ENCODE peak calls at places on chromosomes 6 and 20, in four cellular contexts. H is iPS DF 6.9; N is CD8-positive, alpha-beta T cell; Y is tibial nerve. R is an unnamed sample.

GRCh38 chr6:145138469-145139185 is 596.7 kb downstream of the EPM2A start:
- DNase-seq in H (no peak), N (no peak), Y (no peak), R (no peak)

GRCh38 chr20:21981607-21982344 is 276.3 kb downstream of the PAX1 start:
- DNase-seq in H (no peak), N (no peak), Y (no peak), R (no peak)

GRCh38 chr20:25468126-25469075 is 60.9 kb downstream of the GINS1 start:
- DNase-seq in H (no peak), N (no peak), Y (no peak), R (no peak)

GRCh38 chr6:56490994-56491393 is 151.7 kb downstream of the DST start:
- DNase-seq in H (no peak), N (no peak), Y (no peak), R (no peak)

GRCh38 chr6:1662532-1662931 is 52.8 kb downstream of the FOXC1 start:
- DNase-seq in H (no peak), N (no peak), Y (no peak), R (no peak)

GRCh38 chr6:121844898-121845297 is 409.5 kb downstream of the GJA1 start:
- DNase-seq in H (no peak), N (no peak), Y (no peak), R (no peak)

GRCh38 chr6:43687437-43688347 is at the start of gene MRPS18A:
- DNase-seq in H (no peak), N (peak), Y (peak), R (peak)

GRCh38 chr6:102812242-102812641 is 1418.7 kb downstream of the GRIK2 start:
- DNase-seq in H (no peak), N (no peak), Y (no peak), R (no peak)

GRCh38 chr20:46557231-46557956 is 6.9 kb upstream of the OCSTAMP start:
- DNase-seq in H (no peak), N (no peak), Y (no peak), R (no peak)

DNA sequence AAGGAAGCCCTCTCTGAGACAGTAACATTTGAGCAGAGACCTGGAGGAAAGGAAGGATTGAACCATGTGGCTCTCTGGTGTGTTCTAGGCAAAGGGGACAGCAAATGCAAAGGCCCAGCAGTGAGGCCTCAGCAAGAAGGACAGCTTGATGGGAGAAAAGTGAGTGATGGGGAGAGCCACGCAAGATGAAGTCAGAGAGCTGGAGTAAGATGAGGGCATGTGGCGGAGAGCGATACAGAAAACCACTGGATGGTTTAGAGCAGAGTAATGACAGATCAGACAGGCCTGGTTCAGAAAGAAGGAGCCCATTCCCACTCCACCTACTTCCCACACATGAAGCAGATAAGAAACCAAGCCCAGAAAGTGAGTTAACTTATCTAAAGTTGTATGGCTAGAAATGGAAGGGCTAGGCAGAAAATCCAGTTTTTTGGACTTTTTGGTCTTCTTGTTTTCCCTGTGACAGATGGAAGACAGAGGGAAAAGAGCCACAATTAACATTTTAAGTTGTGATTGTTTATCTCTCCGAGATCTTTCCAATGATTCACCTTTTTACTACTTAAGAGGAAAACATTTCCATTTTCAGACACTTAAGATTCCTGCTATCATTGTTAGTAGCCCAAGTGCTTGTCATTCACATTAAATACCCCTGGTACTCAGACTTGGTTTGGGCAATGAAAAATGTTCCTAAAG is 723 bp upstream of the SNPH start:
- DNase-seq in H (no peak), N (no peak), Y (no peak), R (no peak)
- H3K27ac ChIP-seq in H (no peak), N (peak), Y (no peak), R (no peak)

DNA sequence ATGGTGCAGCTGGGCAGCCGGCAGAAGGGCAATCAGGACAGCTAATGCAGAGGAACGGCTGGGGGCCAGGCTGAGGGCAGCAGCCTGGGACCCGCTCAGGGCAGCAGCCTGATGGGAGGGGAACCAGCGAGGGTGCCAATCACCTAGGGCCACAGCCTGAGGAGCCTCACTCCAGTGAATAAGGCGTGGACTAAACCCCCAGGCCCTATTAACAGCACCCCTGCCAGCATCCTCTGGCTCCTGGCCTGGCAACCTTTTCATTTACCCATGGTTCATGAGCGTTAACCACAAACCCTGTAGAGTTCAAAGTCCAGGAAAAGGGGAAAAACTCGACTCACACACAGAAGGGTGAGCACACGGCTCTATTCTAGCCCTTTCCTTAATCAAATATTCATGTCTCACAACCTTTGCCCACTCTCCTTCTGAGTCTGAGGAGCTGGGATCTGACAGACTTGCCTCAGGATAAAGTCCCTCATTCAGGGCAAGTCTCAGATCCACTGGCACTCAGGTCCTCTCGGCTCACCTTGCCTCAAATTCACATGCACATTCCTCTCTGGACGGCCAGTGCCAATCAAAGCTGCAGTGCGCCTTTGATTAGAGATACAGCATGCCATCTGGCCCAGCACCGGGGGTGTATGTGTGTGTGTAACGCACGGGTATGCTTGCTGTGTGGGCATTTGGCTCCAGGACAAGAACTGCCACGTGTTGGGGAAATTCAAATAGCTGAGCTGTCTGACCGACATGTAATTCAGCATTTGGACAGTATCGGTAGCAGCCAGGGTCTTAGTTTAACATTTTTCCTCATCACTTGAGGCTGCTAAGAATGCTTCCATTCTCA is 86.9 kb upstream of the TRAF3IP2 start:
- DNase-seq in H (no peak), N (no peak), Y (no peak), R (no peak)
- H3K27ac ChIP-seq in H (no peak), N (no peak), Y (no peak), R (no peak)

GRCh38 chr6:27141013-27141412 is 106.5 kb upstream of the PRSS16 start:
- DNase-seq in H (no peak), N (no peak), Y (no peak), R (no peak)
- H3K27ac ChIP-seq in H (no peak), N (no peak), Y (no peak), R (no peak)

DNA sequence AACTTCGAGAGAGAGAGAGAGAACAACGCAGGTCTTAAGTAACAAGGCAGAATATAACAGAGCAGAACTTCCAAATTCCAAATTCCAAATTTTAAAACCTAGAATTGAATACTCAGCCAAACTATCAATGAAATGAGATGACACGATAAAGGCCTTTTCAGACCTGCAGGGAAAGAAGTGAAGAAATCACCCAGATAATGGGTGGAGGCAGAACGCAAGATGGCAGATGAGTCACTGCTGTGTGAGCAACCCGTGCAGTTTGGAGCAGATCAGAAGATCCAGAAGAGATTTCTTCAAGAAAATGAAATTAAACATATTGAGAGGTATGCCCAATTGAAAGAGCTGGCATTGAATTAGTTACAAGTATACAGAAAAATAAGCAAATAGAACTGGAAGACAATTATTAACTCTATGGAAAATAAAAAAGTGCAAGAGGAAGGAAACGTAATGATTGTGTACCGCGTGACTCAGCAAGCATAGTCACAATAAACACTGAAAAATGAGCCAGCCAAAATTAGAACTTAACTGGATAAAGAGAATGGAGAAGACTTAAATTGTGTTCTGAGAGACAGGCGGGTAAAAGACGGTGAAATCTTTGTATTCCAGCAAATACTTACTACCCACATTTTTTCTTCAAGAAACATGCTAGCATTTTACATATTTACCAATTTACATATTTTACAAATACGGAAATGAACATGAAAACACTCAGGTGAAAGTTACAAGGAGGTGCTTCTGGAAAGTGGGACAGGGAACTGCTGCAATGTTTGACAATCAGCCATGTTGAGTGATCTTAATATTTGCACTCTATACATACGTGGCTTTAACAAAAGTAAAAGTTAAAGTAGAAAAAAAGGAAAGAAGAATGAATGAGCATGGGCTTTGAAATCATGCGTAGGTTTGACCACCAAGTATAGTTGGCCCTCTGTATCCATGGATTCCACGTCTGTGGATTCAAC is 87.9 kb upstream of the CDYL start:
- DNase-seq in H (no peak), N (no peak), Y (no peak), R (no peak)
- H3K27ac ChIP-seq in H (no peak), N (no peak), Y (no peak), R (no peak)

GRCh38 chr20:3728354-3728753 is 4.1 kb upstream of the HSPA12B start:
- DNase-seq in H (no peak), N (no peak), Y (no peak), R (no peak)

GRCh38 chr20:3729811-3730550 is 2.5 kb upstream of the HSPA12B start:
- DNase-seq in H (no peak), N (no peak), Y (no peak), R (no peak)

GRCh38 chr20:3730803-3731370 is 1.6 kb upstream of the HSPA12B start:
- DNase-seq in H (no peak), N (no peak), Y (no peak), R (no peak)

GRCh38 chr20:3728876-3729275 is 3.6 kb upstream of the HSPA12B start:
- DNase-seq in H (no peak), N (no peak), Y (no peak), R (no peak)

DNA sequence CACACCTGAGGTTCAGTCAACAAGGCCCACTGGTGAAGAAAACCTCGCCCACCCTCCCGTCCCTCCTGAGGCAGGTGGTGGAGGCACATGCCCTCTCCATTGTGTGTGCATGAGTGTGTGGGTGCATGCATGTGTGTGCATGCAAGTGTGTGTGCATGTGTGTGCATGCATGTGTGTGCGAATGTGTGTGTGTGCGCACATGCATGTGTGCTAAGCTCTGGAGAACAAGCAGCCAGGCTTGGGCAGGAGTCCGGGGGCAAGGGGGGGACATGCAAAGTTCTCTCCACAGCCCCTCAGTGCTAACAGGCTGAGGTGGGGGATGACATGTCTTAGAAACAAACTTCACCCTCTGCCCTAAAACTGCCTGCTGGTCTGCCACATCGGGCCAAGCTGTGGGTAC is 3.1 kb upstream of the HSPA12B start:
- DNase-seq in H (no peak), N (no peak), Y (no peak), R (no peak)
- H3K27ac ChIP-seq in H (no peak), N (no peak), Y (no peak), R (no peak)

GRCh38 chr6:85680388-85680787 is 37.7 kb upstream of the SYNCRIP start:
- DNase-seq in H (no peak), N (no peak), Y (no peak), R (no peak)
- H3K27ac ChIP-seq in H (no peak), N (no peak), Y (no peak), R (no peak)

DNA sequence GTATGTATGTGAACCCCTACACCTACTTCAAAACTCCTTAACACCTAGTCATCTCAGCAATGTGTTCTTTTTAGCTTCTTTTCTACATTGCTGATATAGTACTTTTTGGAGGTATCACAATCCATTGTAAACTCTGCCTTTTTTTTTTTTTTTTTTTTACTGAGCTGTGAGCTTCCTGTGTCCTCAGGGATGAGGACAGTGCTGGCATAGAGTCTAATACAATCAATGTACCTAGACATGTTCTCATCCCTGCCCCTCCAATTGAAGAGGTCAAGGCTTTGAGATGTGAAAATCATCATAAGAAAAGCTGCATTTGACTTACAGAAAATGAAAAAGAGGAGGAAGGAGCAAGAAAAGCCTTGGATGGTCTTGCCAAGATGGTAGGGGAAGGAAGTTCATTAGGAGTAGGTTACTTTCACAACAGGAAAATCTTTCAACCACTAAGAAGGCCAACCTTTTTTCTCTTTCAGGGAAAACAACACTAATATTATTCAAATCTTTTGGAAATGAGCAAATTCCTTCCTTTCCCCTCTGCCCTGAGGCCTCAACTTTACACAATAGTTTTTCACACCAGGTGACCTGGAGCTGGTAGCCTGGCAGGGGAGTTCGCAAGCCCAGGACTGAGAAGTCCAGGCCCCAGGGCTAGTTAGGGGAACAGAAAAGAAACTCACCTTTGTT is 2.8 kb upstream of the JARID2 start:
- DNase-seq in H (no peak), N (no peak), Y (no peak), R (peak)
- H3K27ac ChIP-seq in H (no peak), N (no peak), Y (no peak), R (peak)

GRCh38 chr6:47242483-47243386 is 67.0 kb downstream of the TNFRSF21 start:
- DNase-seq in H (no peak), N (peak), Y (peak), R (peak)

GRCh38 chr6:47240277-47240890 is 69.3 kb downstream of the TNFRSF21 start:
- DNase-seq in H (no peak), N (no peak), Y (no peak), R (no peak)

GRCh38 chr6:47238456-47238995 is 71.2 kb downstream of the TNFRSF21 start:
- DNase-seq in H (no peak), N (no peak), Y (no peak), R (peak)

GRCh38 chr6:47245745-47246371 is 63.8 kb downstream of the TNFRSF21 start:
- DNase-seq in H (no peak), N (no peak), Y (no peak), R (peak)

GRCh38 chr6:47241742-47242482 is 67.8 kb downstream of the TNFRSF21 start:
- DNase-seq in H (no peak), N (no peak), Y (no peak), R (no peak)
- H3K27ac ChIP-seq in H (no peak), N (no peak), Y (no peak), R (no peak)

DNA sequence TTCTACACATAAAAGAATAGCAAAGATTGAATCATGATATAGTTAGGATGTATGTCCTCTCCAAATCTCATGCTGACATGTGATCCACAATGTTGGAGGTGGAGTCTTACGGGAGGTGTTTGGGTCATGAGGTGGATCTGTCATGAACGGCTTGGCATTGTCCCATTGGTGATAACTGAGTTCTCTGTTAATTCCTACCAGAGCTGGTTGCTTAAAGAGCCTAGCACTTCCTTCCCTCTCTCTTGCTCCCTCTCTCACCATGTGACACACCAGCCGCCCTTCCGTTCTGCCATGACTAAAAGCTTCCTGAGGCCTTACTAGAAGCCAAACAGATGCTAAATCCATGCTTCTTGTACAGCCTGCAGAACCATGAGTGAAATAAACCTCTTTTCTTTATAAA is 8.3 kb downstream of the TNFRSF21 start:
- DNase-seq in H (no peak), N (no peak), Y (no peak), R (no peak)
- H3K27ac ChIP-seq in H (no peak), N (no peak), Y (no peak), R (no peak)